ENCODE peak calls at places on chromosomes 2 and 18, in nine cellular contexts. G, S, L, D, Z, V, F, N and I are unnamed samples.

GRCh38 chr2:31227110-31227509 is 6.8 kb upstream of the EHD3 start:
- DNase-seq in F (no peak), G (no peak), N (no peak), S (no peak), L (no peak), V (no peak), Z (no peak), D (no peak), I (no peak)

GRCh38 chr18:40159141-40160017 is 1795.7 kb upstream of the PIK3C3 start:
- DNase-seq in G (peak), D (peak), Z (no peak), L (peak), N (no peak), S (no peak), V (no peak), F (peak), I (no peak)

GRCh38 chr2:226796012-226796839 is 3.4 kb downstream of the IRS1 start:
- DNase-seq in D (no peak), F (peak), N (no peak), V (no peak), L (no peak), Z (no peak), S (no peak), G (no peak), I (no peak)

GRCh38 chr2:27420996-27421395 is 7.4 kb upstream of the NRBP1 start:
- DNase-seq in L (no peak), S (no peak), F (no peak), N (no peak), Z (no peak), G (no peak), D (no peak), V (no peak), I (no peak)

GRCh38 chr2:128069769-128070168 is 21.2 kb upstream of the UGGT1 start:
- DNase-seq in L (no peak), N (no peak), Z (no peak), D (peak), S (no peak), V (no peak), G (no peak), F (peak), I (no peak)

GRCh38 chr2:197675246-197675645 is at the start of gene RFTN2:
- DNase-seq in Z (no peak), V (no peak), L (no peak), D (no peak), G (no peak), S (no peak), F (peak), N (no peak), I (no peak)

GRCh38 chr2:74440378-74441110 is 1.2 kb downstream of the RTKN start:
- DNase-seq in D (peak), G (peak), N (no peak), F (peak), Z (no peak), V (peak), S (peak), L (peak), I (peak)

GRCh38 chr2:121095257-121096080 is 189.5 kb downstream of the TFCP2L1 start:
- DNase-seq in G (peak), F (peak), S (peak), Z (no peak), N (no peak), V (no peak), L (peak), D (peak), I (no peak)

GRCh38 chr2:95023222-95023597 is 2.3 kb upstream of the MAL start:
- DNase-seq in L (no peak), G (peak), V (no peak), Z (no peak), S (no peak), D (no peak), F (no peak), N (no peak), I (no peak)